ENCODE peak calls at places on chromosomes 12 and 14, in four cellular contexts. R, U, P and N are unnamed samples.

GRCh38 chr14:99230271-99231141 is 41.5 kb downstream of the BCL11B start:
- DNase-seq in P (peak; percentile 18), R (no peak), U (no peak), N (no peak)

GRCh38 chr14:93332032-93332852 is 594 bp downstream of the BTBD7 start:
- DNase-seq in P (peak; percentile 30), R (peak; percentile 71), U (peak; percentile 36), N (peak; percentile 20)

GRCh38 chr14:90116444-90116843 is 54.6 kb downstream of the KCNK13 start:
- DNase-seq in U (no peak), P (no peak), R (no peak), N (no peak)

GRCh38 chr14:73753043-73753886 is 39.1 kb upstream of the PNMA1 start:
- DNase-seq in R (no peak), U (peak; percentile 56), P (no peak), N (peak; percentile 74)

GRCh38 chr12:4857472-4858291 is 52.0 kb upstream of the KCNA1 start:
- DNase-seq in R (peak; percentile 69), U (peak; percentile 64), P (peak; percentile 75), N (peak; percentile 44)

GRCh38 chr12:6171409-6172015 is 28.7 kb upstream of the CD9 start:
- DNase-seq in P (no peak), R (no peak), U (peak; percentile 38), N (peak; percentile 83)

GRCh38 chr12:113109360-113109759 is 26.2 kb downstream of the RASAL1 start:
- DNase-seq in U (no peak), R (no peak), P (no peak), N (no peak)

GRCh38 chr12:42325776-42326465 is at the start of the genes PPHLN1 and ZCRB1:
- DNase-seq in P (peak; percentile 85), R (peak; percentile 78), U (peak; percentile 78), N (peak; percentile 83)

GRCh38 chr12:49616533-49617219 is 6.7 kb upstream of the PRPF40B start:
- DNase-seq in U (no peak), R (no peak), P (no peak), N (no peak)

GRCh38 chr14:56195727-56196126 is 77.5 kb downstream of the PELI2 start:
- DNase-seq in U (peak; percentile 56), P (no peak), R (no peak), N (peak; percentile 40)

GRCh38 chr14:68027276-68027675 is 207.7 kb downstream of the RAD51B start:
- DNase-seq in R (no peak), P (no peak), U (peak; percentile 51), N (peak; percentile 71)

GRCh38 chr14:67837011-67837624 is 17.5 kb downstream of the RAD51B start:
- DNase-seq in P (peak; percentile 75), R (peak; percentile 28), U (peak; percentile 90), N (peak; percentile 87)

GRCh38 chr14:68094158-68094557 is 274.6 kb downstream of the RAD51B start:
- DNase-seq in P (peak; percentile 63), R (no peak), U (peak; percentile 35), N (no peak)

GRCh38 chr12:53844989-53845836 is 93.4 kb upstream of the HOXC13 start:
- DNase-seq in R (no peak), U (peak; percentile 11), P (no peak), N (peak; percentile 39)

GRCh38 chr14:65499138-65499537 is 86.6 kb downstream of the FUT8 start:
- DNase-seq in R (no peak), U (no peak), P (no peak), N (no peak)

GRCh38 chr12:74339211-74339610 is 198.4 kb upstream of the ATXN7L3B start:
- DNase-seq in P (no peak), U (peak; percentile 33), R (no peak), N (no peak)

GRCh38 chr12:74984631-74985030 is 225.0 kb downstream of the KCNC2 start:
- DNase-seq in U (no peak), P (no peak), R (no peak), N (no peak)

GRCh38 chr14:98945611-98946570 is 326.1 kb downstream of the BCL11B start:
- DNase-seq in R (no peak), U (no peak), P (no peak), N (no peak)

GRCh38 chr14:82488473-82488872 is 954.8 kb upstream of the SEL1L start:
- DNase-seq in U (no peak), P (no peak), R (no peak), N (no peak)

GRCh38 chr12:49776413-49776812 is 35.1 kb downstream of the TMBIM6 start:
- DNase-seq in R (peak; percentile 54), P (peak; percentile 83), U (peak; percentile 87), N (peak; percentile 75)

GRCh38 chr14:103880334-103880985 is 33.1 kb upstream of the PPP1R13B start:
- DNase-seq in P (no peak), U (peak; percentile 61), R (no peak), N (peak; percentile 47)

GRCh38 chr12:75790219-75790618 is 241.4 kb downstream of the PHLDA1 start:
- DNase-seq in U (no peak), P (peak; percentile 98), R (no peak), N (no peak)

GRCh38 chr14:59133202-59133601 is 55.3 kb upstream of the DAAM1 start:
- DNase-seq in R (no peak), U (peak; percentile 16), P (no peak), N (peak; percentile 20)

GRCh38 chr12:63668028-63668799 is at the start of gene DPY19L2:
- DNase-seq in U (peak; percentile 44), P (no peak), R (no peak), N (peak; percentile 44)

GRCh38 chr12:116018282-116018681 is 259.2 kb downstream of the MED13L start:
- DNase-seq in U (no peak), R (no peak), P (no peak), N (no peak)

GRCh38 chr14:89810101-89810500 is 144.4 kb downstream of the EFCAB11 start:
- DNase-seq in U (no peak), P (no peak), R (no peak), N (no peak)

GRCh38 chr12:75526655-75527511 is 15.5 kb upstream of the KRR1 start:
- DNase-seq in R (peak; percentile 26), U (peak; percentile 85), P (peak; percentile 87), N (peak; percentile 59)

GRCh38 chr12:121762269-121762668 is 31.2 kb downstream of the RHOF start:
- DNase-seq in R (no peak), P (no peak), U (no peak), N (peak; percentile 17)

GRCh38 chr14:104224516-104225281 is 86.3 kb downstream of the KIF26A start:
- DNase-seq in U (no peak), P (no peak), R (no peak), N (no peak)

GRCh38 chr12:19884081-19884480 is 444.8 kb downstream of the AEBP2 start:
- DNase-seq in U (no peak), P (no peak), R (no peak), N (no peak)

GRCh38 chr14:104604461-104605449 is at the start of gene TMEM179:
- DNase-seq in U (peak; percentile 10), R (peak; percentile 35), P (no peak), N (no peak)